ENCODE peak calls at places on chromosomes 12 and 14, in five cellular contexts. One of them, this sample, is unnamed.
A peak's percentile ranks its signal among the peaks of the same experiment; 100 is the strongest.

GRCh38 chr12:27733052-27733656 is 22.5 kb downstream of the MRPS35 start:
- DNase-seq in endothelial cell of umbilical vein: peak; percentile 51
- DNase-seq in mammary epithelial cell: peak; percentile 9
- DNase-seq in neural progenitor cell: peak; percentile 29
- DNase-seq in keratinocyte: no peak
- DNase-seq in this sample: no peak

GRCh38 chr14:33545696-33546095 is 405.2 kb downstream of the EGLN3 start:
- DNase-seq in endothelial cell of umbilical vein: no peak
- DNase-seq in mammary epithelial cell: peak; percentile 90
- DNase-seq in neural progenitor cell: no peak
- DNase-seq in keratinocyte: no peak
- DNase-seq in this sample: no peak

GRCh38 chr12:46390881-46391280 is 18.3 kb upstream of the SLC38A2 start:
- DNase-seq in endothelial cell of umbilical vein: peak; percentile 76
- DNase-seq in mammary epithelial cell: no peak
- DNase-seq in neural progenitor cell: peak; percentile 15
- DNase-seq in keratinocyte: no peak
- DNase-seq in this sample: no peak

GRCh38 chr14:33542338-33543290 is 408.3 kb downstream of the EGLN3 start:
- DNase-seq in endothelial cell of umbilical vein: peak; percentile 41
- DNase-seq in mammary epithelial cell: no peak
- DNase-seq in neural progenitor cell: no peak
- DNase-seq in keratinocyte: no peak
- DNase-seq in this sample: no peak

GRCh38 chr12:127582074-127582473 is 684.9 kb upstream of the TMEM132C start:
- DNase-seq in endothelial cell of umbilical vein: no peak
- DNase-seq in mammary epithelial cell: no peak
- DNase-seq in neural progenitor cell: no peak
- DNase-seq in keratinocyte: no peak
- DNase-seq in this sample: no peak

GRCh38 chr14:91523972-91524371 is 13.9 kb upstream of the PPP4R3A start:
- DNase-seq in endothelial cell of umbilical vein: no peak
- DNase-seq in mammary epithelial cell: no peak
- DNase-seq in neural progenitor cell: no peak
- DNase-seq in keratinocyte: no peak
- DNase-seq in this sample: no peak

GRCh38 chr12:40647651-40648050 is 44.6 kb upstream of the CNTN1 start:
- DNase-seq in endothelial cell of umbilical vein: no peak
- DNase-seq in mammary epithelial cell: peak; percentile 32
- DNase-seq in neural progenitor cell: no peak
- DNase-seq in keratinocyte: no peak
- DNase-seq in this sample: no peak

GRCh38 chr14:61463664-61464063 is 142.3 kb downstream of the PRKCH start:
- DNase-seq in endothelial cell of umbilical vein: no peak
- DNase-seq in mammary epithelial cell: no peak
- DNase-seq in neural progenitor cell: no peak
- DNase-seq in keratinocyte: no peak
- DNase-seq in this sample: no peak

GRCh38 chr14:49586673-49587460 is 687 bp upstream of the RPS29 start:
- DNase-seq in endothelial cell of umbilical vein: peak; percentile 87
- DNase-seq in mammary epithelial cell: peak; percentile 79
- DNase-seq in neural progenitor cell: peak; percentile 57
- DNase-seq in keratinocyte: no peak
- DNase-seq in this sample: peak; percentile 40

GRCh38 chr14:31949709-31950108 is 127.4 kb upstream of the ARHGAP5 start:
- DNase-seq in endothelial cell of umbilical vein: no peak
- DNase-seq in mammary epithelial cell: peak; percentile 89
- DNase-seq in neural progenitor cell: no peak
- DNase-seq in keratinocyte: no peak
- DNase-seq in this sample: no peak

GRCh38 chr12:93229494-93230310 is 148.0 kb upstream of the NUDT4 start:
- DNase-seq in endothelial cell of umbilical vein: peak; percentile 72
- DNase-seq in mammary epithelial cell: peak; percentile 87
- DNase-seq in neural progenitor cell: no peak
- DNase-seq in keratinocyte: peak; percentile 69
- DNase-seq in this sample: no peak

GRCh38 chr12:109599087-109599486 is 25.5 kb downstream of the MVK start:
- DNase-seq in endothelial cell of umbilical vein: no peak
- DNase-seq in mammary epithelial cell: no peak
- DNase-seq in neural progenitor cell: no peak
- DNase-seq in keratinocyte: no peak
- DNase-seq in this sample: no peak

GRCh38 chr14:29856516-29856915 is 71.1 kb downstream of the PRKD1 start:
- DNase-seq in endothelial cell of umbilical vein: no peak
- DNase-seq in mammary epithelial cell: no peak
- DNase-seq in neural progenitor cell: no peak
- DNase-seq in keratinocyte: no peak
- DNase-seq in this sample: no peak

GRCh38 chr14:78319826-78320635 is 149.9 kb downstream of the NRXN3 start:
- DNase-seq in endothelial cell of umbilical vein: no peak
- DNase-seq in mammary epithelial cell: no peak
- DNase-seq in neural progenitor cell: peak; percentile 11
- DNase-seq in keratinocyte: no peak
- DNase-seq in this sample: no peak

GRCh38 chr14:38583471-38583870 is 327.6 kb upstream of the CLEC14A start:
- DNase-seq in endothelial cell of umbilical vein: no peak
- DNase-seq in mammary epithelial cell: no peak
- DNase-seq in neural progenitor cell: no peak
- DNase-seq in keratinocyte: no peak
- DNase-seq in this sample: no peak

GRCh38 chr14:38578278-38578681 is 322.4 kb upstream of the CLEC14A start:
- DNase-seq in endothelial cell of umbilical vein: no peak
- DNase-seq in mammary epithelial cell: no peak
- DNase-seq in neural progenitor cell: peak; percentile 3
- DNase-seq in keratinocyte: no peak
- DNase-seq in this sample: no peak
- H3K4me3 ChIP-seq in endothelial cell of umbilical vein: no peak overlapping the region
- H3K4me3 ChIP-seq in mammary epithelial cell: no peak overlapping the region
- H3K4me3 ChIP-seq in neural progenitor cell: no peak overlapping the region
- H3K4me3 ChIP-seq in keratinocyte: no peak overlapping the region
- H3K4me3 ChIP-seq in this sample: no peak overlapping the region

GRCh38 chr12:52245259-52245961 is 12.4 kb downstream of the KRT7 start:
- DNase-seq in endothelial cell of umbilical vein: no peak
- DNase-seq in mammary epithelial cell: no peak
- DNase-seq in neural progenitor cell: no peak
- DNase-seq in keratinocyte: no peak
- DNase-seq in this sample: no peak

GRCh38 chr12:52244615-52244994 is 11.6 kb downstream of the KRT7 start:
- DNase-seq in endothelial cell of umbilical vein: no peak
- DNase-seq in mammary epithelial cell: no peak
- DNase-seq in neural progenitor cell: no peak
- DNase-seq in keratinocyte: no peak
- DNase-seq in this sample: no peak

GRCh38 chr12:52247622-52248540 is 14.8 kb downstream of the KRT7 start:
- DNase-seq in endothelial cell of umbilical vein: no peak
- DNase-seq in mammary epithelial cell: no peak
- DNase-seq in neural progenitor cell: no peak
- DNase-seq in keratinocyte: no peak
- DNase-seq in this sample: no peak

GRCh38 chr12:52246720-52247621 is 13.9 kb downstream of the KRT7 start:
- DNase-seq in endothelial cell of umbilical vein: no peak
- DNase-seq in mammary epithelial cell: no peak
- DNase-seq in neural progenitor cell: no peak
- DNase-seq in keratinocyte: no peak
- DNase-seq in this sample: peak; percentile 59

GRCh38 chr12:52245962-52246577 is 13.0 kb downstream of the KRT7 start:
- DNase-seq in endothelial cell of umbilical vein: no peak
- DNase-seq in mammary epithelial cell: no peak
- DNase-seq in neural progenitor cell: no peak
- DNase-seq in keratinocyte: no peak
- DNase-seq in this sample: no peak
- H3K9ac ChIP-seq in endothelial cell of umbilical vein: no peak overlapping the region
- H3K9ac ChIP-seq in mammary epithelial cell: no peak overlapping the region
- H3K9ac ChIP-seq in neural progenitor cell: no peak overlapping the region
- H3K9ac ChIP-seq in keratinocyte: no peak overlapping the region
- H3K9ac ChIP-seq in this sample: no peak overlapping the region

DNA sequence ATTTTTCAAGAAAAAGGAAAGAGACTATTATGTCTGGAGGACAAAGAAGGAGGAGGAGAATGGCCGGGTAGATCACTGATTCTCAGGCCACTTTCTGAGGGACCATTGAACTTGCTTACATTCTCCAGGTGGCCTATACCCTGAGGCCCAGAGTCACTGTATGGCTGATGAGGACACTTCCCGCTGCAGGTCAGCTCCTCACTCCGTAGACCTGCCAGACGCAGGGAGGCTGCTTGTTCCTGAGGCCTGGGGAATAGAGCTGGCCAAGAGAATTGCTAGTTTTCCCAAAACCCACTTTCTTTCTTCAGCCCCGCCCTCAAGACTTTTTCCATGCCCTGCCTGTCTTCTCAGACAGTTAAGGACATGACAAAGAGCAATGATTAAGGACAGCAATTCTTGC is 510.5 kb upstream of the TBX3 start:
- DNase-seq in endothelial cell of umbilical vein: no peak
- DNase-seq in mammary epithelial cell: no peak
- DNase-seq in neural progenitor cell: no peak
- DNase-seq in keratinocyte: no peak
- DNase-seq in this sample: no peak
- H3K4me3 ChIP-seq in endothelial cell of umbilical vein: no peak overlapping the region
- H3K4me3 ChIP-seq in mammary epithelial cell: no peak overlapping the region
- H3K4me3 ChIP-seq in neural progenitor cell: no peak overlapping the region
- H3K4me3 ChIP-seq in keratinocyte: no peak overlapping the region
- H3K4me3 ChIP-seq in this sample: no peak overlapping the region

DNA sequence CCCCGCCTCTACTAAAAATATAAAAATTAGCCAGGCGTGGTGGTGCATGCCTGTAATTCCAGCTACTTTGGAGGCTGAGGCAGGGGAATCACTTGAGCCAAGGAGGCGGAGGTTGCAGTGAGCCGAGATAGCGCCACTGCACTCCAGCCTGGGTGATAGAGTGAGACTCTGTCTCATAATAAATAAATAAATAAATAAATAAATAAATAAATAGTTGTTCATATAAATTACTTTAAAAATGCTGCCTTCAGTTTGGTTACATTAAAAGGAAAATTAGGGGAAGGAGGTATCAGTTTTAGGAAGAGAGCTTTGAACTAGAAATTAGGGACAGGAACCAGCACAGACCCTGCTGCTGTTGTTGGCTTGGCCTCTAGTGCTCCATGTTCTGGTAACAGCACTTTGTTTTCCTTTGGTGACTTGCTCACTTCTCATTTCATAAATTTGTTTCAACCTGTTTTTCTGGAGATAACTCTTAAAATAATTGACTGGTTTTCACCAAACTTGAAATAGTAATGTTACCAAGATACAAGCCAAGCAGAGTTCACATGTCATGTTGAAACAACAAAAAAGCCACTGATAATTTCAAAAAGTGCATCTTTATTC is 22.9 kb upstream of the PTPRB start:
- DNase-seq in endothelial cell of umbilical vein: no peak
- DNase-seq in mammary epithelial cell: no peak
- DNase-seq in neural progenitor cell: no peak
- DNase-seq in keratinocyte: no peak
- DNase-seq in this sample: no peak
- H3K9ac ChIP-seq in endothelial cell of umbilical vein: no peak overlapping the region
- H3K9ac ChIP-seq in mammary epithelial cell: no peak overlapping the region
- H3K9ac ChIP-seq in neural progenitor cell: no peak overlapping the region
- H3K9ac ChIP-seq in keratinocyte: no peak overlapping the region
- H3K9ac ChIP-seq in this sample: no peak overlapping the region

GRCh38 chr12:76085159-76085868 is 829 bp upstream of the NAP1L1 start:
- DNase-seq in endothelial cell of umbilical vein: peak; percentile 67
- DNase-seq in mammary epithelial cell: peak; percentile 10
- DNase-seq in neural progenitor cell: no peak
- DNase-seq in keratinocyte: no peak
- DNase-seq in this sample: peak; percentile 26

GRCh38 chr12:76081909-76082308 is 2.6 kb downstream of the NAP1L1 start:
- DNase-seq in endothelial cell of umbilical vein: no peak
- DNase-seq in mammary epithelial cell: no peak
- DNase-seq in neural progenitor cell: no peak
- DNase-seq in keratinocyte: no peak
- DNase-seq in this sample: no peak

GRCh38 chr12:76084277-76085158 is at the start of gene NAP1L1:
- DNase-seq in endothelial cell of umbilical vein: peak; percentile 97
- DNase-seq in mammary epithelial cell: peak; percentile 97
- DNase-seq in neural progenitor cell: peak; percentile 99
- DNase-seq in keratinocyte: peak; percentile 61
- DNase-seq in this sample: peak; percentile 98

GRCh38 chr12:76083246-76083735 is 1.2 kb downstream of the NAP1L1 start:
- DNase-seq in endothelial cell of umbilical vein: peak; percentile 18
- DNase-seq in mammary epithelial cell: no peak
- DNase-seq in neural progenitor cell: no peak
- DNase-seq in keratinocyte: no peak
- DNase-seq in this sample: no peak

DNA sequence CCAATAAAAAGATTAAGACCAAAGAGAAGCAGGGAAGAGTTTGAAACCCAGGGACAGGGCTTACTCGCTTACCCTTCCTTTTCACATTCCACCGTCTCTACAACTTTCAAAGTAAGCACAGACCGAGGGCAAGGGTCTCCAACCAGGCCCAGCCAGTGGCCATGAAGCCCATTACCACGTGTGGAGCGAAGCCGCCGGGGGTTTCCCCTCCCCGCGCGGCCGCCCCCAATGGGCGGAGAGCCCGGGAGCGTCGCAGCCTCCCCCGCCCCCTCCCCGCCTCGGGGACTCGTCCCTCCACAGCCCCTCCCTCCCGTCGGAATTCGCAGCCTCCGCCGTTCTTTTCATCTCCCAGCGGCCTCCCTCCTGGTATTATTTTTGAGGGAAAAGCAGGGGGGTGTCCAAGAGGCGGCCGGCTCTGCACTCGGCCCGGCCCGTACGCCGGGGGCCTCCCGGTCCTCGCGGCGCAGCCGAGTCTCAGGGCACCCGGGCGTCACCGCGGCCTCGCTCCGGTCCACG is 666 bp downstream of the NAP1L1 start:
- DNase-seq in endothelial cell of umbilical vein: peak; percentile 83
- DNase-seq in mammary epithelial cell: peak; percentile 67
- DNase-seq in neural progenitor cell: peak; percentile 95
- DNase-seq in keratinocyte: no peak
- DNase-seq in this sample: peak; percentile 74
- H3K4me3 ChIP-seq in endothelial cell of umbilical vein: peak overlapping the region; percentile 99
- H3K4me3 ChIP-seq in mammary epithelial cell: peak overlapping the region; percentile 82
- H3K4me3 ChIP-seq in neural progenitor cell: peak overlapping the region; percentile 92
- H3K4me3 ChIP-seq in keratinocyte: peak overlapping the region; percentile 86
- H3K4me3 ChIP-seq in this sample: peak overlapping the region; percentile 89

This sample was measured in colonic mucosa.